ENCODE peak calls at places on chromosomes 6 and 20, in six cellular contexts. One of them, this sample, is unnamed.

GRCh38 chr20:56810141-56810540 is 181.0 kb downstream of the TFAP2C start:
- DNase-seq in stomach: no peak
- DNase-seq in glutamatergic neuron: no peak
- DNase-seq in GM13977: no peak
- DNase-seq in type B pancreatic cell: no peak
- DNase-seq in cardiac fibroblast: peak; percentile 49
- DNase-seq in this sample: no peak

GRCh38 chr6:105645958-105646357 is 243.1 kb upstream of the PREP start:
- DNase-seq in stomach: no peak
- DNase-seq in glutamatergic neuron: no peak
- DNase-seq in GM13977: no peak
- DNase-seq in type B pancreatic cell: no peak
- DNase-seq in cardiac fibroblast: no peak
- DNase-seq in this sample: no peak

GRCh38 chr6:84926756-84927155 is 162.4 kb upstream of the TBX18 start:
- DNase-seq in stomach: no peak
- DNase-seq in glutamatergic neuron: no peak
- DNase-seq in GM13977: no peak
- DNase-seq in type B pancreatic cell: no peak
- DNase-seq in cardiac fibroblast: peak; percentile 3
- DNase-seq in this sample: no peak

GRCh38 chr20:30593572-30593971 is 663.9 kb upstream of the DEFB115 start:
- DNase-seq in stomach: no peak
- DNase-seq in glutamatergic neuron: no peak
- DNase-seq in GM13977: no peak
- DNase-seq in type B pancreatic cell: no peak
- DNase-seq in cardiac fibroblast: no peak
- DNase-seq in this sample: no peak

GRCh38 chr6:45637611-45638257 is 260.0 kb upstream of the SUPT3H start:
- DNase-seq in stomach: no peak
- DNase-seq in glutamatergic neuron: no peak
- DNase-seq in GM13977: no peak
- DNase-seq in type B pancreatic cell: no peak
- DNase-seq in cardiac fibroblast: no peak
- DNase-seq in this sample: no peak

GRCh38 chr6:134908906-134909516 is 40.9 kb downstream of the ALDH8A1 start:
- DNase-seq in stomach: peak; percentile 29
- DNase-seq in glutamatergic neuron: no peak
- DNase-seq in GM13977: no peak
- DNase-seq in type B pancreatic cell: no peak
- DNase-seq in cardiac fibroblast: peak; percentile 99
- DNase-seq in this sample: peak; percentile 26

GRCh38 chr6:166330612-166331011 is 11.7 kb downstream of the SFT2D1 start:
- DNase-seq in stomach: peak; percentile 69
- DNase-seq in glutamatergic neuron: peak; percentile 83
- DNase-seq in GM13977: no peak
- DNase-seq in type B pancreatic cell: no peak
- DNase-seq in cardiac fibroblast: peak; percentile 58
- DNase-seq in this sample: no peak

GRCh38 chr6:89818977-89819335 is 638 bp downstream of the MDN1 start:
- DNase-seq in stomach: no peak
- DNase-seq in glutamatergic neuron: no peak
- DNase-seq in GM13977: no peak
- DNase-seq in type B pancreatic cell: no peak
- DNase-seq in cardiac fibroblast: peak; percentile 41
- DNase-seq in this sample: peak; percentile 78

GRCh38 chr6:34324738-34325444 is 67.6 kb downstream of the NUDT3 start:
- DNase-seq in stomach: no peak
- DNase-seq in glutamatergic neuron: no peak
- DNase-seq in GM13977: no peak
- DNase-seq in type B pancreatic cell: no peak
- DNase-seq in cardiac fibroblast: peak; percentile 79
- DNase-seq in this sample: no peak

GRCh38 chr6:99184696-99185095 is 164.8 kb downstream of the FAXC start:
- DNase-seq in stomach: no peak
- DNase-seq in glutamatergic neuron: no peak
- DNase-seq in GM13977: no peak
- DNase-seq in type B pancreatic cell: no peak
- DNase-seq in cardiac fibroblast: no peak
- DNase-seq in this sample: no peak

GRCh38 chr20:3995067-3995748 is 20.1 kb downstream of the RNF24 start:
- DNase-seq in stomach: no peak
- DNase-seq in glutamatergic neuron: no peak
- DNase-seq in GM13977: no peak
- DNase-seq in type B pancreatic cell: no peak
- DNase-seq in cardiac fibroblast: peak; percentile 32
- DNase-seq in this sample: peak; percentile 35

GRCh38 chr6:5159162-5159561 is 74.0 kb downstream of the PPP1R3G start:
- DNase-seq in stomach: no peak
- DNase-seq in glutamatergic neuron: no peak
- DNase-seq in GM13977: no peak
- DNase-seq in type B pancreatic cell: no peak
- DNase-seq in cardiac fibroblast: no peak
- DNase-seq in this sample: no peak

GRCh38 chr6:79812195-79812594 is 135.2 kb downstream of the ELOVL4 start:
- DNase-seq in stomach: no peak
- DNase-seq in glutamatergic neuron: no peak
- DNase-seq in GM13977: no peak
- DNase-seq in type B pancreatic cell: no peak
- DNase-seq in cardiac fibroblast: no peak
- DNase-seq in this sample: no peak

GRCh38 chr6:125236536-125237327 is 65.0 kb downstream of the HDDC2 start:
- DNase-seq in stomach: no peak
- DNase-seq in glutamatergic neuron: no peak
- DNase-seq in GM13977: no peak
- DNase-seq in type B pancreatic cell: no peak
- DNase-seq in cardiac fibroblast: no peak
- DNase-seq in this sample: peak; percentile 81

GRCh38 chr20:36408219-36408618 is 102.1 kb downstream of the DLGAP4 start:
- DNase-seq in stomach: peak; percentile 49
- DNase-seq in glutamatergic neuron: no peak
- DNase-seq in GM13977: no peak
- DNase-seq in type B pancreatic cell: no peak
- DNase-seq in cardiac fibroblast: peak; percentile 62
- DNase-seq in this sample: no peak

GRCh38 chr6:31037692-31038091 is 27.4 kb downstream of the MUC22 start:
- DNase-seq in stomach: no peak
- DNase-seq in glutamatergic neuron: no peak
- DNase-seq in GM13977: no peak
- DNase-seq in type B pancreatic cell: no peak
- DNase-seq in cardiac fibroblast: peak; percentile 8
- DNase-seq in this sample: no peak

GRCh38 chr6:162726997-162727346 is 594 bp downstream of the PRKN start:
- DNase-seq in stomach: no peak
- DNase-seq in glutamatergic neuron: no peak
- DNase-seq in GM13977: peak; percentile 27
- DNase-seq in type B pancreatic cell: no peak
- DNase-seq in cardiac fibroblast: peak; percentile 8
- DNase-seq in this sample: peak; percentile 34

GRCh38 chr20:56606174-56606945 is 22.7 kb upstream of the TFAP2C start:
- DNase-seq in stomach: peak; percentile 31
- DNase-seq in glutamatergic neuron: no peak
- DNase-seq in GM13977: no peak
- DNase-seq in type B pancreatic cell: no peak
- DNase-seq in cardiac fibroblast: no peak
- DNase-seq in this sample: no peak

GRCh38 chr6:144939926-144940325 is 654.8 kb downstream of the UTRN start:
- DNase-seq in stomach: no peak
- DNase-seq in glutamatergic neuron: no peak
- DNase-seq in GM13977: no peak
- DNase-seq in type B pancreatic cell: no peak
- DNase-seq in cardiac fibroblast: no peak
- DNase-seq in this sample: no peak

GRCh38 chr6:32664827-32665362 is 1.6 kb downstream of the HLA-DQB1 start:
- DNase-seq in stomach: peak; percentile 37
- DNase-seq in glutamatergic neuron: peak; percentile 39
- DNase-seq in GM13977: no peak
- DNase-seq in type B pancreatic cell: no peak
- DNase-seq in cardiac fibroblast: no peak
- DNase-seq in this sample: no peak

GRCh38 chr6:69884231-69884630 is 17.9 kb downstream of the COL19A1 start:
- DNase-seq in stomach: no peak
- DNase-seq in glutamatergic neuron: no peak
- DNase-seq in GM13977: no peak
- DNase-seq in type B pancreatic cell: no peak
- DNase-seq in cardiac fibroblast: no peak
- DNase-seq in this sample: no peak

GRCh38 chr20:36777152-36777551 is 3.6 kb upstream of the DSN1 start:
- DNase-seq in stomach: no peak
- DNase-seq in glutamatergic neuron: no peak
- DNase-seq in GM13977: no peak
- DNase-seq in type B pancreatic cell: no peak
- DNase-seq in cardiac fibroblast: no peak
- DNase-seq in this sample: no peak

GRCh38 chr20:15091417-15092017 is 754.1 kb upstream of the FLRT3 start:
- DNase-seq in stomach: no peak
- DNase-seq in glutamatergic neuron: no peak
- DNase-seq in GM13977: no peak
- DNase-seq in type B pancreatic cell: no peak
- DNase-seq in cardiac fibroblast: no peak
- DNase-seq in this sample: no peak

GRCh38 chr6:98836962-98837944 is 2.9 kb downstream of the POU3F2 start:
- DNase-seq in stomach: no peak
- DNase-seq in glutamatergic neuron: no peak
- DNase-seq in GM13977: no peak
- DNase-seq in type B pancreatic cell: no peak
- DNase-seq in cardiac fibroblast: no peak
- DNase-seq in this sample: no peak

GRCh38 chr6:148251286-148251685 is 91.4 kb upstream of the SASH1 start:
- DNase-seq in stomach: no peak
- DNase-seq in glutamatergic neuron: no peak
- DNase-seq in GM13977: no peak
- DNase-seq in type B pancreatic cell: no peak
- DNase-seq in cardiac fibroblast: peak; percentile 86
- DNase-seq in this sample: peak; percentile 59

GRCh38 chr6:139965393-139965792 is 590.9 kb upstream of the CITED2 start:
- DNase-seq in stomach: no peak
- DNase-seq in glutamatergic neuron: no peak
- DNase-seq in GM13977: no peak
- DNase-seq in type B pancreatic cell: no peak
- DNase-seq in cardiac fibroblast: peak; percentile 72
- DNase-seq in this sample: no peak

GRCh38 chr6:88869263-88870023 is 94.0 kb downstream of the RNGTT start:
- DNase-seq in stomach: no peak
- DNase-seq in glutamatergic neuron: no peak
- DNase-seq in GM13977: no peak
- DNase-seq in type B pancreatic cell: no peak
- DNase-seq in cardiac fibroblast: peak; percentile 7
- DNase-seq in this sample: no peak

GRCh38 chr6:41372526-41373366 is 37.3 kb downstream of the NCR2 start:
- DNase-seq in stomach: peak; percentile 34
- DNase-seq in glutamatergic neuron: no peak
- DNase-seq in GM13977: peak; percentile 44
- DNase-seq in type B pancreatic cell: no peak
- DNase-seq in cardiac fibroblast: no peak
- DNase-seq in this sample: no peak

GRCh38 chr20:48822879-48823385 is 4.9 kb downstream of the PREX1 start:
- DNase-seq in stomach: no peak
- DNase-seq in glutamatergic neuron: no peak
- DNase-seq in GM13977: no peak
- DNase-seq in type B pancreatic cell: no peak
- DNase-seq in cardiac fibroblast: no peak
- DNase-seq in this sample: peak; percentile 86

DNA sequence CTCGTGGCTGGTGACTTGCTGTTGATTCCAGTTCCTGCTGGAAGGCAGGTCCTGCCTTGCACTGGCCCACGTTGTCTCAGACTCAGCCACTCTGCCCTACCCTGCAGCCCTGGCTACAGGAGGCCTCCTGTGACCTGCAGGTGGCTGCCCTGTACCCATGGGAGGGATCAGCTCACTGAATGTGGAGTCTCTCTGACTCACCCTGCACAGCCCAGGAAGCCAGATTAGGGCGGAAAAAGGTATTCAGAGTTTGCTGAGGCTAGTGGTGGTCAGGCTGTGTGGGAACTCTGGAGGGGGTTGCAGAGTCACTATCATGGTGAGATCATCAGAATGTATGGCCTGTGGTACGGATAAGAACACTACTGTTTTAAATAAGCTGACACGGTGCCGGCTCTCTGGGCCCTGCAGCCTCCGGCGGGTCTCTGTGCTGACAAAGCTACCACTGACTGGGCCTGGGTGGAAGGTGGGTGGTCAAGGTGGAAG is 24.7 kb upstream of the PYGB start:
- DNase-seq in stomach: peak; percentile 69
- DNase-seq in glutamatergic neuron: no peak
- DNase-seq in GM13977: no peak
- DNase-seq in type B pancreatic cell: no peak
- DNase-seq in cardiac fibroblast: peak; percentile 78
- DNase-seq in this sample: peak; percentile 90
- TF ChIP-seq CTCF in stomach: no peak
- TF ChIP-seq CTCF in glutamatergic neuron: no peak
- TF ChIP-seq CTCF in GM13977: peak; percentile 1
- TF ChIP-seq CTCF in type B pancreatic cell: no peak
- TF ChIP-seq CTCF in cardiac fibroblast: peak; percentile 34
- TF ChIP-seq CTCF in this sample: no peak

DNA sequence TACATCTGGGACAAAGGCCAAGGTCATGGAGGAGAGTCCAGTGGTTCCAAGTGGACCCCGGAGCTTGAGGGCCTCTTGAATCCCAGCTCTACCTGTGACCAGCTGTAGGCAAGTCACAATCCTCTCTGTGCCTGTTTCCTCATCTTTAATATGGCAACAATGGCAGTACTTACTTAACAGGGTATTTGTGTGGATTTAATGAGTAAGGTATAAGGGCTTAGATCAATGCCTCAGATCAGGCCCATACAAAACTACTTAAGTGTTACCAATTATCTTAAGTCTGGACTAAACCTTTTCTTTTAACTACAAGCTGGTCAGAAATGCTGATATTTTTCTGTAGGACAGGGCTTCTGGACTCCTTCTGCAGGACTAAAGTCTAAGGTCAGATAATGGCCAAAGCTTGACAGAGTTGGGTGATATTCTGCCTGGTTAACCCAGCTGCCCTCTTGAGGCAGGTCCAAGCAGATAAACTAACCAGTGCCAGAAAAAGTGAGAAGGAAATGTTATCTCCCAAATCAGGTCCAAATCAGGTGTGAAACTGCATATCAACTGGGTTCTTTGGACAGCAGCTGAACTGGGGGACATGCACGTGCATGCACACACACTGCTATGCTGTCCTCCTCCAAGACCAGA is 2.2 kb downstream of the SULF2 start:
- DNase-seq in stomach: no peak
- DNase-seq in glutamatergic neuron: no peak
- DNase-seq in GM13977: peak; percentile 39
- DNase-seq in type B pancreatic cell: no peak
- DNase-seq in cardiac fibroblast: no peak
- DNase-seq in this sample: no peak
- TF ChIP-seq CTCF in stomach: no peak
- TF ChIP-seq CTCF in glutamatergic neuron: no peak
- TF ChIP-seq CTCF in GM13977: peak; percentile 7
- TF ChIP-seq CTCF in type B pancreatic cell: no peak
- TF ChIP-seq CTCF in cardiac fibroblast: no peak
- TF ChIP-seq CTCF in this sample: no peak

GRCh38 chr20:45300961-45301360 is 5.7 kb upstream of the RBPJL start:
- DNase-seq in stomach: no peak
- DNase-seq in glutamatergic neuron: peak; percentile 79
- DNase-seq in GM13977: peak; percentile 71
- DNase-seq in type B pancreatic cell: no peak
- DNase-seq in cardiac fibroblast: peak; percentile 24
- DNase-seq in this sample: peak; percentile 70
- TF ChIP-seq CTCF in stomach: no peak
- TF ChIP-seq CTCF in glutamatergic neuron: peak; percentile 61
- TF ChIP-seq CTCF in GM13977: peak; percentile 47
- TF ChIP-seq CTCF in type B pancreatic cell: peak; percentile 69
- TF ChIP-seq CTCF in cardiac fibroblast: peak; percentile 60
- TF ChIP-seq CTCF in this sample: peak; percentile 71

GRCh38 chr6:14456941-14457340 is 339.4 kb downstream of the CD83 start:
- DNase-seq in stomach: no peak
- DNase-seq in glutamatergic neuron: no peak
- DNase-seq in GM13977: no peak
- DNase-seq in type B pancreatic cell: no peak
- DNase-seq in cardiac fibroblast: no peak
- DNase-seq in this sample: no peak
- TF ChIP-seq CTCF in stomach: no peak
- TF ChIP-seq CTCF in glutamatergic neuron: no peak
- TF ChIP-seq CTCF in GM13977: no peak
- TF ChIP-seq CTCF in type B pancreatic cell: no peak
- TF ChIP-seq CTCF in cardiac fibroblast: no peak
- TF ChIP-seq CTCF in this sample: no peak